ENCODE peak calls at places on chromosome 13, in ten cellular contexts. G, F, Z, B, P, X, Y, T, R and K are unnamed samples.

GRCh38 chr13:39656325-39656677 is 839 bp downstream of the COG6 start:
- DNase-seq in G (peak; percentile 18), F (no peak), Z (no peak), B (no peak), P (no peak), X (no peak), Y (no peak), T (no peak), R (no peak), K (no peak)

GRCh38 chr13:21427741-21428140 is 31.4 kb downstream of the ZDHHC20 start:
- DNase-seq in G (no peak), F (no peak), Z (no peak), B (no peak), P (no peak), X (no peak), Y (no peak), T (no peak), R (no peak), K (no peak)

GRCh38 chr13:110902370-110902769 is 12.5 kb downstream of the ANKRD10 start:
- DNase-seq in G (no peak), F (no peak), Z (no peak), B (no peak), P (no peak), X (no peak), Y (no peak), T (no peak), R (no peak), K (no peak)

GRCh38 chr13:110265341-110265681 is 41.6 kb downstream of the COL4A1 start:
- DNase-seq in G (no peak), F (no peak), Z (no peak), B (no peak), P (no peak), X (no peak), Y (peak; percentile 26), T (no peak), R (no peak), K (no peak)

GRCh38 chr13:91719033-91719432 is 320.6 kb downstream of the GPC5 start:
- DNase-seq in G (no peak), F (no peak), Z (no peak), B (no peak), P (no peak), X (no peak), Y (no peak), T (no peak), R (no peak), K (no peak)

GRCh38 chr13:20945952-20946383 is 43.4 kb upstream of the XPO4 start:
- DNase-seq in G (no peak), F (no peak), Z (no peak), B (no peak), P (no peak), X (peak; percentile 29), Y (peak; percentile 51), T (no peak), R (no peak), K (no peak)

GRCh38 chr13:31046711-31047279 is 114.3 kb downstream of the TEX26 start:
- DNase-seq in G (peak; percentile 55), F (no peak), Z (peak; percentile 26), B (no peak), P (no peak), X (no peak), Y (peak; percentile 85), T (no peak), R (no peak), K (peak; percentile 27)

GRCh38 chr13:23752111-23753001 is 136.8 kb downstream of the MIPEP start:
- DNase-seq in G (peak; percentile 53), F (no peak), Z (no peak), B (no peak), P (no peak), X (no peak), Y (no peak), T (no peak), R (no peak), K (no peak)

GRCh38 chr13:27177852-27178251 is 6.2 kb upstream of the USP12 start:
- DNase-seq in G (no peak), F (no peak), Z (no peak), B (no peak), P (no peak), X (no peak), Y (no peak), T (no peak), R (no peak), K (no peak)

GRCh38 chr13:60583196-60583908 is 186.3 kb downstream of the TDRD3 start:
- DNase-seq in G (peak; percentile 92), F (peak; percentile 63), Z (no peak), B (no peak), P (peak; percentile 77), X (no peak), Y (no peak), T (no peak), R (no peak), K (no peak)

GRCh38 chr13:37386276-37386675 is 212.3 kb downstream of the POSTN start:
- DNase-seq in G (no peak), F (peak; percentile 57), Z (no peak), B (no peak), P (peak; percentile 39), X (no peak), Y (no peak), T (no peak), R (no peak), K (no peak)

GRCh38 chr13:102090532-102090931 is 311.3 kb downstream of the FGF14 start:
- DNase-seq in G (no peak), F (no peak), Z (no peak), B (no peak), P (no peak), X (no peak), Y (no peak), T (no peak), R (no peak), K (no peak)

GRCh38 chr13:94660695-94661324 is 51.5 kb downstream of the SOX21 start:
- DNase-seq in G (peak; percentile 42), F (peak; percentile 14), Z (no peak), B (no peak), P (no peak), X (no peak), Y (no peak), T (no peak), R (no peak), K (no peak)

GRCh38 chr13:99688776-99689175 is 187.5 kb downstream of the TM9SF2 start:
- DNase-seq in G (no peak), F (no peak), Z (no peak), B (no peak), P (no peak), X (no peak), Y (no peak), T (no peak), R (no peak), K (no peak)

GRCh38 chr13:50936681-50937080 is 27.1 kb downstream of the RNASEH2B start:
- DNase-seq in G (peak; percentile 61), F (no peak), Z (no peak), B (no peak), P (no peak), X (no peak), Y (no peak), T (no peak), R (no peak), K (no peak)

GRCh38 chr13:44934724-44935123 is 54.5 kb downstream of the NUFIP1 start:
- DNase-seq in G (peak; percentile 87), F (peak; percentile 35), Z (no peak), B (no peak), P (no peak), X (no peak), Y (no peak), T (no peak), R (no peak), K (no peak)

GRCh38 chr13:39776439-39776838 is 121.0 kb downstream of the COG6 start:
- DNase-seq in G (peak; percentile 95), F (peak; percentile 75), Z (no peak), B (no peak), P (peak; percentile 22), X (no peak), Y (no peak), T (no peak), R (no peak), K (no peak)

GRCh38 chr13:95784891-95785290 is 108.0 kb downstream of the DNAJC3 start:
- DNase-seq in G (peak; percentile 56), F (peak; percentile 17), Z (no peak), B (no peak), P (no peak), X (no peak), Y (no peak), T (no peak), R (no peak), K (no peak)

GRCh38 chr13:111912453-111912866 is 154.5 kb upstream of the SOX1 start:
- DNase-seq in G (no peak), F (no peak), Z (no peak), B (no peak), P (no peak), X (no peak), Y (no peak), T (no peak), R (no peak), K (no peak)

GRCh38 chr13:41649659-41650058 is 192.3 kb downstream of the RGCC start:
- DNase-seq in G (peak; percentile 43), F (no peak), Z (no peak), B (no peak), P (no peak), X (no peak), Y (no peak), T (no peak), R (no peak), K (no peak)